ENCODE peak calls at places on chromosomes 6 and 20, in eight cellular contexts. One of them, this sample, is unnamed.

GRCh38 chr20:676967-677366 is 1.4 kb upstream of the SCRT2 start:
- DNase-seq in neural crest cell: no peak
- DNase-seq in A549: peak
- DNase-seq in tibial nerve: no peak
- DNase-seq in Calu3: no peak
- DNase-seq in uterus: no peak
- DNase-seq in endothelial cell: no peak
- DNase-seq in CD4-positive, alpha-beta T cell: no peak
- DNase-seq in this sample: no peak

GRCh38 chr6:71123051-71123450 is 165.6 kb upstream of the OGFRL1 start:
- DNase-seq in A549: no peak
- DNase-seq in uterus: no peak
- DNase-seq in CD4-positive, alpha-beta T cell: no peak
- DNase-seq in endothelial cell: no peak
- DNase-seq in tibial nerve: no peak
- DNase-seq in Calu3: no peak
- DNase-seq in neural crest cell: no peak
- DNase-seq in this sample: no peak

GRCh38 chr6:25889877-25890853 is 16.1 kb upstream of the SLC17A3 start:
- DNase-seq in CD4-positive, alpha-beta T cell: peak
- DNase-seq in tibial nerve: peak
- DNase-seq in neural crest cell: peak
- DNase-seq in endothelial cell: peak
- DNase-seq in uterus: no peak
- DNase-seq in Calu3: peak
- DNase-seq in A549: peak
- DNase-seq in this sample: no peak

GRCh38 chr6:64505312-64505711 is 869.7 kb downstream of the PHF3 start:
- DNase-seq in tibial nerve: no peak
- DNase-seq in Calu3: no peak
- DNase-seq in A549: peak
- DNase-seq in CD4-positive, alpha-beta T cell: no peak
- DNase-seq in endothelial cell: peak
- DNase-seq in neural crest cell: peak
- DNase-seq in uterus: no peak
- DNase-seq in this sample: no peak

GRCh38 chr20:48080583-48080982 is 295.3 kb upstream of the SULF2 start:
- DNase-seq in Calu3: no peak
- DNase-seq in tibial nerve: no peak
- DNase-seq in uterus: no peak
- DNase-seq in endothelial cell: no peak
- DNase-seq in CD4-positive, alpha-beta T cell: no peak
- DNase-seq in A549: no peak
- DNase-seq in neural crest cell: no peak
- DNase-seq in this sample: no peak

GRCh38 chr6:162856885-162857284 is 129.1 kb downstream of the PACRG start:
- DNase-seq in endothelial cell: peak
- DNase-seq in neural crest cell: peak
- DNase-seq in uterus: no peak
- DNase-seq in CD4-positive, alpha-beta T cell: no peak
- DNase-seq in A549: peak
- DNase-seq in tibial nerve: peak
- DNase-seq in Calu3: peak
- DNase-seq in this sample: no peak

GRCh38 chr6:161163466-161164181 is 110.2 kb downstream of the AGPAT4 start:
- DNase-seq in neural crest cell: no peak
- DNase-seq in tibial nerve: no peak
- DNase-seq in uterus: no peak
- DNase-seq in endothelial cell: no peak
- DNase-seq in A549: no peak
- DNase-seq in Calu3: no peak
- DNase-seq in CD4-positive, alpha-beta T cell: no peak
- DNase-seq in this sample: no peak

GRCh38 chr6:2563635-2564034 is 187.1 kb downstream of the MYLK4 start:
- DNase-seq in uterus: no peak
- DNase-seq in CD4-positive, alpha-beta T cell: no peak
- DNase-seq in tibial nerve: no peak
- DNase-seq in Calu3: no peak
- DNase-seq in A549: no peak
- DNase-seq in endothelial cell: no peak
- DNase-seq in neural crest cell: no peak
- DNase-seq in this sample: no peak

GRCh38 chr20:58109126-58109880 is 119.2 kb downstream of the ANKRD60 start:
- DNase-seq in A549: peak
- DNase-seq in neural crest cell: no peak
- DNase-seq in uterus: no peak
- DNase-seq in endothelial cell: no peak
- DNase-seq in tibial nerve: no peak
- DNase-seq in CD4-positive, alpha-beta T cell: no peak
- DNase-seq in Calu3: no peak
- DNase-seq in this sample: no peak

GRCh38 chr6:45115696-45116095 is 212.4 kb upstream of the RUNX2 start:
- DNase-seq in endothelial cell: no peak
- DNase-seq in uterus: no peak
- DNase-seq in neural crest cell: no peak
- DNase-seq in tibial nerve: no peak
- DNase-seq in A549: peak
- DNase-seq in Calu3: no peak
- DNase-seq in CD4-positive, alpha-beta T cell: no peak
- DNase-seq in this sample: no peak

GRCh38 chr6:168985705-168986104 is 267.9 kb downstream of the THBS2 start:
- DNase-seq in tibial nerve: no peak
- DNase-seq in neural crest cell: no peak
- DNase-seq in Calu3: no peak
- DNase-seq in uterus: no peak
- DNase-seq in A549: no peak
- DNase-seq in CD4-positive, alpha-beta T cell: no peak
- DNase-seq in endothelial cell: no peak
- DNase-seq in this sample: no peak

GRCh38 chr6:73041051-73041450 is 184.2 kb downstream of the KHDC1L start:
- DNase-seq in CD4-positive, alpha-beta T cell: no peak
- DNase-seq in uterus: no peak
- DNase-seq in Calu3: no peak
- DNase-seq in neural crest cell: no peak
- DNase-seq in endothelial cell: no peak
- DNase-seq in tibial nerve: no peak
- DNase-seq in A549: no peak
- DNase-seq in this sample: no peak

GRCh38 chr20:13800728-13801134 is 15.9 kb downstream of the NDUFAF5 start:
- DNase-seq in Calu3: no peak
- DNase-seq in endothelial cell: no peak
- DNase-seq in neural crest cell: no peak
- DNase-seq in tibial nerve: peak
- DNase-seq in uterus: peak
- DNase-seq in CD4-positive, alpha-beta T cell: no peak
- DNase-seq in A549: peak
- DNase-seq in this sample: peak

GRCh38 chr20:2799688-2800589 is 488 bp downstream of the CPXM1 start:
- DNase-seq in tibial nerve: no peak
- DNase-seq in Calu3: no peak
- DNase-seq in neural crest cell: peak
- DNase-seq in endothelial cell: no peak
- DNase-seq in A549: no peak
- DNase-seq in CD4-positive, alpha-beta T cell: no peak
- DNase-seq in uterus: no peak
- DNase-seq in this sample: no peak

GRCh38 chr20:2799271-2799670 is 1.2 kb downstream of the CPXM1 start:
- DNase-seq in neural crest cell: no peak
- DNase-seq in uterus: no peak
- DNase-seq in endothelial cell: no peak
- DNase-seq in A549: no peak
- DNase-seq in CD4-positive, alpha-beta T cell: no peak
- DNase-seq in tibial nerve: no peak
- DNase-seq in Calu3: no peak
- DNase-seq in this sample: no peak

GRCh38 chr20:2801459-2801728 is 967 bp upstream of the CPXM1 start:
- DNase-seq in endothelial cell: no peak
- DNase-seq in CD4-positive, alpha-beta T cell: no peak
- DNase-seq in Calu3: no peak
- DNase-seq in neural crest cell: no peak
- DNase-seq in A549: no peak
- DNase-seq in tibial nerve: no peak
- DNase-seq in uterus: no peak
- DNase-seq in this sample: no peak

GRCh38 chr20:2798814-2799213 is 1.6 kb downstream of the CPXM1 start:
- DNase-seq in A549: no peak
- DNase-seq in endothelial cell: no peak
- DNase-seq in Calu3: no peak
- DNase-seq in neural crest cell: no peak
- DNase-seq in CD4-positive, alpha-beta T cell: no peak
- DNase-seq in tibial nerve: no peak
- DNase-seq in uterus: no peak
- DNase-seq in this sample: no peak

DNA sequence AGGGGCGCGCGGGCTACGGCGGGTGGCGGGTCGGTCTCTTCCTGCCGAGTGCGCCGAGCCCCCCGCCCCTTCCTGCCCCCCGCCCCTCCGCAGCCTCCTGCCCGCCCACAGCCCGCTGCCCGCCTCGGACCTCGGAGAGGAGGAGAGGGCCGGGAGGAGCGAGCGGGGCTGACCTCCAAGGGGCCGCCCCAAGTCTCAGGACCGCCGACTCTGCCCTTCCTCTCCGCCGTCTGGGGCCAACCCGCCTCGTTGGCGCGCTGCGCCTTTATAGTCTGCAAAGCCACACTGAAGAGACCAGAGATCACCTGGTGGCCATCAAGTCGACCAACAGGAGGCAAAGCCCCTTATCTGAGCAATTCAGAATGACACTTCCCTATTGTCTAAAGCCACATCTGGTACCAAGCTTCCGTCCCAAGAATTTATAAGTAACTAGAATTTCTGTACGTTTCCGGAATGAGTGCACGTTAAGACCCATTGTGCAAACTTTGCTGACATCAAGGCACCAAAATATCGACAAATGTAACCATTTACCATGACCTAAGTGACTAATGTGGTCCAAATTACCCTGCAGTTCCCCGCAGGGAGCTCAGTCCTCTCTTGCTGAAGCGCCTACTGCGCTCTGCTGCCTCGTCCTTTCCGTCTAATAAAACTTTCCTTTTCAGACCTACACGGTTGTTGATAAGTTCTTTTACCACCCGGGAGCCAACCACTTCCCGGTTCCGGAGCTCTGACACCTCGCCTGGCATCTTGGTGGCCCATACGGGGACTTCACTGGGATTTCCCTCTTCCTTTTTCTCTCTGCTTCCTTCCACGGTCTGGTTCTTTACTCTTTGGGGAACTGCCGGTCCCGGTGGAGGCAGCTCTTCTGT is at the start of gene CPXM1:
- DNase-seq in tibial nerve: no peak
- DNase-seq in endothelial cell: peak
- DNase-seq in A549: no peak
- DNase-seq in Calu3: no peak
- DNase-seq in neural crest cell: peak
- DNase-seq in CD4-positive, alpha-beta T cell: no peak
- DNase-seq in uterus: no peak
- DNase-seq in this sample: no peak
- TF ChIP-seq CTCF in tibial nerve: no peak
- TF ChIP-seq CTCF in endothelial cell: peak
- TF ChIP-seq CTCF in A549: no peak
- TF ChIP-seq CTCF in Calu3: no peak
- TF ChIP-seq CTCF in neural crest cell: peak
- TF ChIP-seq CTCF in CD4-positive, alpha-beta T cell: no peak
- TF ChIP-seq CTCF in uterus: no peak
- TF ChIP-seq CTCF in this sample: no peak

DNA sequence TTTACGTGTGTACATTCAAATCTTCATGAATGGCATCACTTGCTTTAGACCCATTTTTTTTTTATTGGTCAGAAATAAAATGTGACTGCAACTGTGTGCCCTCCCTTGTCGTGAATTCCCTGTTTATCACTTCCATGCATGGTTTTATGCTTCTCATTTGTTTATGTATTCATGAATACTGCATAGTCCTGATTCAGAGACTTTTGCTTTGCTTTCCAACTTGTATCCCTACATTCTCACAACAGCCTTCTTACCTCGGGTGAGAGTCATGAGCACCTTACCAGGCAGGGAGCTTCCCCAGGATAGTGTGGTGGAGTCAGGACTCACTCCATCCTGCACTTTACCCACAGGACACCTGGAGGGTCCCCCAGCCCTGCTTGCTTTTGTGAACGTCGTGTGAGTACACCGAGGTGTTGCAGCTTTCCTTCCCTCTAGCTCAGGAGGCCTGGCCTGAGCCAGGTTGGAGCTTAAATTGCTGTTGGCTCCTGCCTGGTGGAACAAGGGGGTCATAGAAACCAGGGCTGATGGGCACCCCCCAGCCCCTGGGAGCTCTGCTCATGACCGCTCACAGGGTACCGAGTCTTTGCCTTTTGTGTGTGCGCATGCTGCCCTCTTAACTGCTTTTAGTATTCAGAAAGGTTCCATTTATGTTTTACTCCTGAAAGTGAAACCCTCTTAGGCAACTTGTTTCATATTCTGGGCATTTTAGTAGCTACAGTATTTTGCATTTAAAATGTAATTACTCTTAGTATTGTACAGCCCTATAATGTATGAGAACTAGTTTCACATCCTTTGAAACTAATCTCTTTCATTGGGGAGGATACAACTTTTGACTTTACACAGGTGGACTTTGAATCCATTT is 66.0 kb downstream of the CDS2 start:
- DNase-seq in endothelial cell: no peak
- DNase-seq in neural crest cell: no peak
- DNase-seq in Calu3: no peak
- DNase-seq in tibial nerve: no peak
- DNase-seq in CD4-positive, alpha-beta T cell: no peak
- DNase-seq in A549: no peak
- DNase-seq in uterus: no peak
- DNase-seq in this sample: no peak
- TF ChIP-seq CTCF in endothelial cell: no peak
- TF ChIP-seq CTCF in neural crest cell: no peak
- TF ChIP-seq CTCF in Calu3: no peak
- TF ChIP-seq CTCF in tibial nerve: no peak
- TF ChIP-seq CTCF in CD4-positive, alpha-beta T cell: peak
- TF ChIP-seq CTCF in A549: no peak
- TF ChIP-seq CTCF in uterus: no peak
- TF ChIP-seq CTCF in this sample: no peak

GRCh38 chr20:8019178-8019997 is at the start of gene TMX4:
- DNase-seq in Calu3: peak
- DNase-seq in tibial nerve: peak
- DNase-seq in A549: peak
- DNase-seq in endothelial cell: peak
- DNase-seq in CD4-positive, alpha-beta T cell: peak
- DNase-seq in neural crest cell: peak
- DNase-seq in uterus: peak
- DNase-seq in this sample: peak
- TF ChIP-seq CTCF in Calu3: peak
- TF ChIP-seq CTCF in tibial nerve: peak
- TF ChIP-seq CTCF in A549: peak
- TF ChIP-seq CTCF in endothelial cell: peak
- TF ChIP-seq CTCF in CD4-positive, alpha-beta T cell: peak
- TF ChIP-seq CTCF in neural crest cell: peak
- TF ChIP-seq CTCF in uterus: peak
- TF ChIP-seq CTCF in this sample: peak

GRCh38 chr6:37523412-37523811 is 23.7 kb upstream of the CCDC167 start:
- DNase-seq in uterus: no peak
- DNase-seq in endothelial cell: no peak
- DNase-seq in CD4-positive, alpha-beta T cell: no peak
- DNase-seq in A549: no peak
- DNase-seq in tibial nerve: no peak
- DNase-seq in Calu3: no peak
- DNase-seq in neural crest cell: no peak
- DNase-seq in this sample: no peak
- TF ChIP-seq CTCF in uterus: no peak
- TF ChIP-seq CTCF in endothelial cell: no peak
- TF ChIP-seq CTCF in CD4-positive, alpha-beta T cell: no peak
- TF ChIP-seq CTCF in A549: no peak
- TF ChIP-seq CTCF in tibial nerve: no peak
- TF ChIP-seq CTCF in Calu3: no peak
- TF ChIP-seq CTCF in neural crest cell: no peak
- TF ChIP-seq CTCF in this sample: no peak

This sample was measured in heart right ventricle.